ENCODE peak calls at places on chromosome 12, in seven cellular contexts. A is HEK293T, C is HCT116, G is K562, T is HepG2, V is GM12878, E is H1. S is an unnamed sample.

GRCh38 chr12:52086944-52087835 is 7.7 kb downstream of the SMIM41 start:
- DNase-seq in V (no peak), T (no peak), C (no peak), A (no peak), G (no peak), E (no peak), S (no peak)

GRCh38 chr12:132517740-132518100 is 27.8 kb downstream of the FBRSL1 start:
- DNase-seq in C (no peak), A (no peak), V (no peak), T (no peak), E (no peak), G (no peak), S (no peak)

GRCh38 chr12:49588761-49589516 is 16.5 kb downstream of the FAM186B start:
- DNase-seq in T (no peak), C (no peak), G (no peak), E (no peak), V (no peak), A (no peak), S (no peak)

GRCh38 chr12:125773033-125773432 is 707.8 kb downstream of the AACS start:
- DNase-seq in T (peak), V (no peak), G (peak), E (peak), C (peak), A (peak), S (peak)

GRCh38 chr12:52186135-52186840 is 5.5 kb downstream of the KRT80 start:
- DNase-seq in G (no peak), V (no peak), C (no peak), A (no peak), T (peak), E (no peak), S (no peak)

GRCh38 chr12:47705239-47705570 is 625 bp downstream of the RPAP3 start:
- DNase-seq in C (no peak), T (no peak), G (no peak), A (no peak), V (no peak), E (no peak), S (no peak)

GRCh38 chr12:53798575-53798974 is 46.8 kb upstream of the CISTR start:
- DNase-seq in E (no peak), C (peak), T (peak), G (no peak), A (no peak), V (no peak), S (no peak)

GRCh38 chr12:81797100-81797499 is 38.0 kb upstream of the PPFIA2 start:
- DNase-seq in A (peak), E (no peak), C (peak), T (peak), G (no peak), V (no peak), S (no peak)

GRCh38 chr12:53380797-53381738 is 1.1 kb downstream of the SP1 start:
- DNase-seq in E (peak), G (no peak), V (no peak), T (no peak), A (no peak), C (no peak), S (peak)

GRCh38 chr12:48824112-48824511 is 5.8 kb downstream of the CACNB3 start:
- DNase-seq in A (no peak), G (peak), V (no peak), C (no peak), T (no peak), E (no peak), S (peak)

GRCh38 chr12:122486805-122487426 is 13.8 kb downstream of the ZCCHC8 start:
- DNase-seq in E (peak), G (no peak), A (no peak), T (no peak), V (no peak), C (no peak), S (no peak)

GRCh38 chr12:67634167-67634793 is 14.3 kb upstream of the DYRK2 start:
- DNase-seq in T (no peak), V (no peak), C (no peak), G (no peak), E (no peak), A (no peak), S (no peak)

GRCh38 chr12:119594399-119594730 is 791 bp downstream of the TMEM233 start:
- DNase-seq in A (no peak), C (no peak), E (peak), G (no peak), V (no peak), T (no peak), S (peak)

GRCh38 chr12:108231109-108231905 is 102.2 kb downstream of the WSCD2 start:
- DNase-seq in T (no peak), A (no peak), C (no peak), V (no peak), G (no peak), E (no peak), S (no peak)

GRCh38 chr12:48000878-48001321 is 3.4 kb downstream of the COL2A1 start:
- DNase-seq in C (peak), G (no peak), E (no peak), A (peak), V (no peak), T (no peak), S (peak)

GRCh38 chr12:85779768-85780167 is 56.4 kb downstream of the RASSF9 start:
- DNase-seq in E (no peak), G (no peak), T (no peak), C (no peak), A (no peak), V (no peak), S (no peak)

GRCh38 chr12:13465641-13466040 is 269.1 kb downstream of the EMP1 start:
- DNase-seq in G (no peak), V (no peak), C (no peak), A (no peak), E (no peak), T (no peak), S (no peak)

GRCh38 chr12:47270782-47271664 is 191.3 kb upstream of the AMIGO2 start:
- DNase-seq in A (no peak), V (no peak), E (no peak), T (no peak), G (no peak), C (peak), S (no peak)

GRCh38 chr12:57456145-57456700 is 1.1 kb downstream of the INHBE start:
- DNase-seq in A (peak), G (peak), T (peak), V (no peak), E (peak), C (no peak), S (peak)

GRCh38 chr12:93483151-93483807 is 16.0 kb downstream of the MRPL42 start:
- DNase-seq in T (no peak), A (no peak), C (no peak), E (no peak), V (no peak), G (no peak), S (no peak)

GRCh38 chr12:18551703-18552102 is 186.1 kb downstream of the PLCZ1 start:
- DNase-seq in T (no peak), A (no peak), E (no peak), V (no peak), G (no peak), C (no peak), S (no peak)

GRCh38 chr12:26787125-26787495 is 45.9 kb downstream of the ITPR2 start:
- DNase-seq in T (no peak), E (no peak), G (no peak), V (no peak), A (no peak), C (no peak), S (no peak)

GRCh38 chr12:102022286-102022685 is 39.5 kb downstream of the WASHC3 start:
- DNase-seq in T (no peak), G (no peak), E (no peak), C (no peak), V (no peak), A (no peak), S (no peak)

GRCh38 chr12:6049587-6049986 is 74.9 kb downstream of the VWF start:
- DNase-seq in C (no peak), A (no peak), E (no peak), V (no peak), T (no peak), G (no peak), S (no peak)

GRCh38 chr12:15208871-15209656 is 12.2 kb downstream of the RERG start:
- DNase-seq in A (no peak), T (no peak), V (no peak), G (no peak), E (no peak), C (no peak), S (no peak)

GRCh38 chr12:122072031-122072970 is 6.3 kb upstream of the MLXIP start:
- DNase-seq in E (no peak), A (peak), V (no peak), G (no peak), T (no peak), C (no peak), S (no peak)

GRCh38 chr12:131940121-131940520 is 9.6 kb upstream of the EP400 start:
- DNase-seq in E (no peak), T (no peak), A (no peak), G (no peak), C (no peak), V (no peak), S (no peak)

GRCh38 chr12:15116073-15116472 is 105.1 kb downstream of the RERG start:
- DNase-seq in G (no peak), T (no peak), C (no peak), A (no peak), E (no peak), V (no peak), S (no peak)

GRCh38 chr12:108823804-108824203 is 33.6 kb downstream of the SSH1 start:
- DNase-seq in C (no peak), T (no peak), E (no peak), V (no peak), A (peak), G (no peak), S (no peak)

GRCh38 chr12:75364918-75365317 is 26.0 kb upstream of the GLIPR1L2 start:
- DNase-seq in T (no peak), V (no peak), C (no peak), E (no peak), G (no peak), A (no peak), S (no peak)

GRCh38 chr12:63766498-63766897 is 13.2 kb upstream of the RXYLT1 start:
- DNase-seq in T (no peak), C (no peak), G (no peak), E (no peak), A (no peak), V (no peak), S (no peak)

GRCh38 chr12:34391771-34392581 is 369.7 kb downstream of the ALG10 start:
- DNase-seq in E (no peak), T (no peak), A (no peak), C (no peak), V (no peak), G (peak), S (no peak)

GRCh38 chr12:34393821-34394150 is 371.5 kb downstream of the ALG10 start:
- DNase-seq in C (no peak), V (no peak), A (no peak), G (no peak), E (no peak), T (no peak), S (no peak)

GRCh38 chr12:34390846-34391700 is 368.8 kb downstream of the ALG10 start:
- DNase-seq in E (no peak), C (no peak), G (no peak), A (no peak), V (no peak), T (no peak), S (no peak)

GRCh38 chr12:34393086-34393820 is 371.0 kb downstream of the ALG10 start:
- DNase-seq in C (no peak), V (no peak), G (no peak), T (no peak), A (no peak), E (no peak), S (no peak)

GRCh38 chr12:34392741-34393085 is 370.4 kb downstream of the ALG10 start:
- DNase-seq in G (no peak), T (no peak), E (no peak), C (no peak), A (no peak), V (no peak), S (no peak)
- TF ChIP-seq SP1 in G (no peak), T (no peak), E (no peak), C (no peak), A (no peak), V (no peak), S (no peak)

GRCh38 chr12:22631863-22632463 is 7.0 kb downstream of the ETNK1 start:
- DNase-seq in V (no peak), A (no peak), G (no peak), T (no peak), E (no peak), C (no peak), S (no peak)
- TF ChIP-seq SP1 in V (no peak), A (no peak), G (no peak), T (no peak), E (no peak), C (no peak), S (no peak)

DNA sequence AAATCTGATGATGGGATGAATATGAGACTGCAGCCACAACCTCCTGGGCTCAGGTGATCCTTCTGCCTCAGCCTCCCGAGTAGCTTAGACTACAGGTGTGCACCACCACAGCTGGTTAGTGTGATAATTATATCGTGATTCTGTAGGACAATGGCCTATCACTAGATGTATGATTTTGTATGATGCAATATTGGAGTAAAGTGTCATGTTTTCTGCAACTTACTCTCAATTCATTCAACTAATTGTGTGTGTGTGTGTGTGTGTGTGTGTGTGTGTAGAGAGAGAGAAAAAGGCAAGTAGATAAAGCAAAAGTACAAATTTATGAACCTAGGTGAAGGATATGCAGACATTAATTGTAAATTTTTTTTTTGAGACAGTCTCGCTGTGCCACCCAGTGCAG is 10.7 kb downstream of the RAD52 start:
- DNase-seq in C (no peak), T (no peak), A (no peak), E (no peak), G (no peak), V (no peak), S (no peak)
- TF ChIP-seq SP1 in C (no peak), T (no peak), A (no peak), E (no peak), G (no peak), V (no peak), S (no peak)

DNA sequence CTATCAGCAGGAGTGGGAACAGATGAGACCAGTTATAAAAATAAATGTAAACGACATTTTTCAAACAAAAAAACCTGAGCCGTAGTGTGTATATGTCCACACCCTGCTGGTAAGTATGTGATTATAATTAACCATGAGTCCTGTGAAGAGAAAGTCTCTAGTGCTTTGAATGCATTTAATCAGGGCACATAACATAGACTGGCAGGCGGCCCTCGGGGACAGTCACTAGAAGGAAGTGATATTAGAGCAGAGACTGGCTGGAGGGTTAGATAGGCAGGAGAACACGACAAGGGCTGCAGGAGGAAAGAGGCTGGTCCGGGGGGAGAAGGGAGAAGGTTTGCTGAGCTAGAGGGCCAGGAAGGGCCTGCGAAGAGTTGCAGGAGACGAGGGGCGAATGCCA is 23.8 kb upstream of the ELK3 start:
- DNase-seq in T (no peak), C (no peak), V (no peak), A (no peak), E (no peak), G (no peak), S (no peak)
- TF ChIP-seq SP1 in T (no peak), C (no peak), V (no peak), A (no peak), E (no peak), G (no peak), S (no peak)

S was measured in WTC11.